ENCODE peak calls at places on chromosomes 1 and 21, in six cellular contexts. One of them, this sample, is unnamed.

GRCh38 chr1:30743584-30744059 is 14.0 kb downstream of the LAPTM5 start:
- DNase-seq in breast epithelium: no peak
- DNase-seq in lower lobe of right lung: no peak
- DNase-seq in foreskin fibroblast: no peak
- DNase-seq in astrocyte of the spinal cord: no peak
- DNase-seq in choroid plexus epithelial cell: no peak
- DNase-seq in this sample: no peak

GRCh38 chr1:206110161-206110560 is 7.0 kb downstream of the AVPR1B start:
- DNase-seq in breast epithelium: no peak
- DNase-seq in lower lobe of right lung: no peak
- DNase-seq in foreskin fibroblast: no peak
- DNase-seq in astrocyte of the spinal cord: no peak
- DNase-seq in choroid plexus epithelial cell: no peak
- DNase-seq in this sample: no peak

GRCh38 chr1:225225681-225226080 is 202.2 kb downstream of the LBR start:
- DNase-seq in breast epithelium: no peak
- DNase-seq in lower lobe of right lung: no peak
- DNase-seq in foreskin fibroblast: no peak
- DNase-seq in astrocyte of the spinal cord: no peak
- DNase-seq in choroid plexus epithelial cell: no peak
- DNase-seq in this sample: no peak

GRCh38 chr1:145979746-145980435 is 15.4 kb downstream of the POLR3GL start:
- DNase-seq in breast epithelium: no peak
- DNase-seq in lower lobe of right lung: no peak
- DNase-seq in foreskin fibroblast: no peak
- DNase-seq in astrocyte of the spinal cord: no peak
- DNase-seq in choroid plexus epithelial cell: peak
- DNase-seq in this sample: no peak

GRCh38 chr1:89934441-89934840 is 60.5 kb upstream of the ZNF326 start:
- DNase-seq in breast epithelium: no peak
- DNase-seq in lower lobe of right lung: no peak
- DNase-seq in foreskin fibroblast: no peak
- DNase-seq in astrocyte of the spinal cord: no peak
- DNase-seq in choroid plexus epithelial cell: no peak
- DNase-seq in this sample: no peak

GRCh38 chr1:50279622-50280320 is 143.5 kb downstream of the DMRTA2 start:
- DNase-seq in breast epithelium: no peak
- DNase-seq in lower lobe of right lung: no peak
- DNase-seq in foreskin fibroblast: no peak
- DNase-seq in astrocyte of the spinal cord: peak
- DNase-seq in choroid plexus epithelial cell: peak
- DNase-seq in this sample: no peak

GRCh38 chr1:14487671-14488070 is 110.8 kb upstream of the KAZN start:
- DNase-seq in breast epithelium: no peak
- DNase-seq in lower lobe of right lung: no peak
- DNase-seq in foreskin fibroblast: peak
- DNase-seq in astrocyte of the spinal cord: peak
- DNase-seq in choroid plexus epithelial cell: no peak
- DNase-seq in this sample: no peak

GRCh38 chr1:177898377-177898648 is 71.5 kb downstream of the SEC16B start:
- DNase-seq in breast epithelium: no peak
- DNase-seq in lower lobe of right lung: no peak
- DNase-seq in foreskin fibroblast: no peak
- DNase-seq in astrocyte of the spinal cord: no peak
- DNase-seq in choroid plexus epithelial cell: no peak
- DNase-seq in this sample: no peak

GRCh38 chr1:3081171-3081683 is 12.2 kb downstream of the PRDM16 start:
- DNase-seq in breast epithelium: no peak
- DNase-seq in lower lobe of right lung: no peak
- DNase-seq in foreskin fibroblast: no peak
- DNase-seq in astrocyte of the spinal cord: no peak
- DNase-seq in choroid plexus epithelial cell: no peak
- DNase-seq in this sample: no peak

GRCh38 chr21:45910548-45911221 is 70.9 kb upstream of the COL6A1 start:
- DNase-seq in breast epithelium: no peak
- DNase-seq in lower lobe of right lung: no peak
- DNase-seq in foreskin fibroblast: no peak
- DNase-seq in astrocyte of the spinal cord: no peak
- DNase-seq in choroid plexus epithelial cell: no peak
- DNase-seq in this sample: peak

GRCh38 chr1:115677172-115677542 is 35.4 kb downstream of the VANGL1 start:
- DNase-seq in breast epithelium: no peak
- DNase-seq in lower lobe of right lung: no peak
- DNase-seq in foreskin fibroblast: no peak
- DNase-seq in astrocyte of the spinal cord: peak
- DNase-seq in choroid plexus epithelial cell: peak
- DNase-seq in this sample: no peak

GRCh38 chr1:151513626-151514101 is 2.5 kb downstream of the CGN start:
- DNase-seq in breast epithelium: peak
- DNase-seq in lower lobe of right lung: peak
- DNase-seq in foreskin fibroblast: no peak
- DNase-seq in astrocyte of the spinal cord: no peak
- DNase-seq in choroid plexus epithelial cell: no peak
- DNase-seq in this sample: peak

GRCh38 chr1:63794927-63795326 is 21.1 kb downstream of the ROR1 start:
- DNase-seq in breast epithelium: no peak
- DNase-seq in lower lobe of right lung: peak
- DNase-seq in foreskin fibroblast: no peak
- DNase-seq in astrocyte of the spinal cord: peak
- DNase-seq in choroid plexus epithelial cell: peak
- DNase-seq in this sample: no peak

GRCh38 chr1:68010094-68010493 is 40.3 kb downstream of the DIRAS3 start:
- DNase-seq in breast epithelium: no peak
- DNase-seq in lower lobe of right lung: no peak
- DNase-seq in foreskin fibroblast: no peak
- DNase-seq in astrocyte of the spinal cord: peak
- DNase-seq in choroid plexus epithelial cell: peak
- DNase-seq in this sample: no peak

GRCh38 chr1:61397495-61397894 is 315.1 kb downstream of the NFIA start:
- DNase-seq in breast epithelium: no peak
- DNase-seq in lower lobe of right lung: no peak
- DNase-seq in foreskin fibroblast: no peak
- DNase-seq in astrocyte of the spinal cord: no peak
- DNase-seq in choroid plexus epithelial cell: no peak
- DNase-seq in this sample: no peak

GRCh38 chr1:241825581-241825980 is 22.4 kb upstream of the EXO1 start:
- DNase-seq in breast epithelium: no peak
- DNase-seq in lower lobe of right lung: no peak
- DNase-seq in foreskin fibroblast: no peak
- DNase-seq in astrocyte of the spinal cord: peak
- DNase-seq in choroid plexus epithelial cell: peak
- DNase-seq in this sample: no peak

GRCh38 chr1:48741380-48741779 is 35.3 kb downstream of the BEND5 start:
- DNase-seq in breast epithelium: no peak
- DNase-seq in lower lobe of right lung: no peak
- DNase-seq in foreskin fibroblast: no peak
- DNase-seq in astrocyte of the spinal cord: peak
- DNase-seq in choroid plexus epithelial cell: peak
- DNase-seq in this sample: no peak

GRCh38 chr1:44489481-44489880 is 84.4 kb downstream of the RNF220 start:
- DNase-seq in breast epithelium: no peak
- DNase-seq in lower lobe of right lung: no peak
- DNase-seq in foreskin fibroblast: no peak
- DNase-seq in astrocyte of the spinal cord: peak
- DNase-seq in choroid plexus epithelial cell: peak
- DNase-seq in this sample: no peak

GRCh38 chr1:164602480-164603093 is 43.6 kb downstream of the PBX1 start:
- DNase-seq in breast epithelium: peak
- DNase-seq in lower lobe of right lung: peak
- DNase-seq in foreskin fibroblast: peak
- DNase-seq in astrocyte of the spinal cord: peak
- DNase-seq in choroid plexus epithelial cell: peak
- DNase-seq in this sample: no peak

GRCh38 chr1:212595787-212596714 is 12.5 kb upstream of the ATF3 start:
- DNase-seq in breast epithelium: no peak
- DNase-seq in lower lobe of right lung: no peak
- DNase-seq in foreskin fibroblast: peak
- DNase-seq in astrocyte of the spinal cord: peak
- DNase-seq in choroid plexus epithelial cell: peak
- DNase-seq in this sample: no peak

GRCh38 chr1:225253784-225254183 is 174.1 kb downstream of the LBR start:
- DNase-seq in breast epithelium: no peak
- DNase-seq in lower lobe of right lung: no peak
- DNase-seq in foreskin fibroblast: peak
- DNase-seq in astrocyte of the spinal cord: peak
- DNase-seq in choroid plexus epithelial cell: no peak
- DNase-seq in this sample: no peak

GRCh38 chr1:46547481-46548383 is 3.7 kb downstream of the KNCN start:
- DNase-seq in breast epithelium: no peak
- DNase-seq in lower lobe of right lung: no peak
- DNase-seq in foreskin fibroblast: peak
- DNase-seq in astrocyte of the spinal cord: peak
- DNase-seq in choroid plexus epithelial cell: peak
- DNase-seq in this sample: no peak

GRCh38 chr1:93021539-93022134 is 57.4 kb upstream of the MTF2 start:
- DNase-seq in breast epithelium: no peak
- DNase-seq in lower lobe of right lung: no peak
- DNase-seq in foreskin fibroblast: no peak
- DNase-seq in astrocyte of the spinal cord: peak
- DNase-seq in choroid plexus epithelial cell: peak
- DNase-seq in this sample: no peak

GRCh38 chr1:45272943-45273342 is 53.8 kb upstream of the HPDL start:
- DNase-seq in breast epithelium: no peak
- DNase-seq in lower lobe of right lung: no peak
- DNase-seq in foreskin fibroblast: peak
- DNase-seq in astrocyte of the spinal cord: peak
- DNase-seq in choroid plexus epithelial cell: peak
- DNase-seq in this sample: no peak

GRCh38 chr1:223022641-223023473 is 120.2 kb downstream of the TLR5 start:
- DNase-seq in breast epithelium: no peak
- DNase-seq in lower lobe of right lung: no peak
- DNase-seq in foreskin fibroblast: no peak
- DNase-seq in astrocyte of the spinal cord: no peak
- DNase-seq in choroid plexus epithelial cell: no peak
- DNase-seq in this sample: no peak

GRCh38 chr1:10519016-10519417 is 44.3 kb downstream of the PEX14 start:
- DNase-seq in breast epithelium: no peak
- DNase-seq in lower lobe of right lung: no peak
- DNase-seq in foreskin fibroblast: no peak
- DNase-seq in astrocyte of the spinal cord: no peak
- DNase-seq in choroid plexus epithelial cell: no peak
- DNase-seq in this sample: no peak

GRCh38 chr1:156511656-156512055 is 11.1 kb upstream of the MEF2D start:
- DNase-seq in breast epithelium: no peak
- DNase-seq in lower lobe of right lung: no peak
- DNase-seq in foreskin fibroblast: peak
- DNase-seq in astrocyte of the spinal cord: peak
- DNase-seq in choroid plexus epithelial cell: peak
- DNase-seq in this sample: no peak

GRCh38 chr1:208030320-208031091 is 119.6 kb upstream of the CD34 start:
- DNase-seq in breast epithelium: no peak
- DNase-seq in lower lobe of right lung: no peak
- DNase-seq in foreskin fibroblast: no peak
- DNase-seq in astrocyte of the spinal cord: peak
- DNase-seq in choroid plexus epithelial cell: no peak
- DNase-seq in this sample: no peak

GRCh38 chr1:8625981-8626898 is 191.2 kb downstream of the RERE start:
- DNase-seq in breast epithelium: no peak
- DNase-seq in lower lobe of right lung: no peak
- DNase-seq in foreskin fibroblast: peak
- DNase-seq in astrocyte of the spinal cord: peak
- DNase-seq in choroid plexus epithelial cell: peak
- DNase-seq in this sample: no peak

GRCh38 chr1:209567788-209568187 is 15.7 kb upstream of the CAMK1G start:
- DNase-seq in breast epithelium: no peak
- DNase-seq in lower lobe of right lung: no peak
- DNase-seq in foreskin fibroblast: no peak
- DNase-seq in astrocyte of the spinal cord: peak
- DNase-seq in choroid plexus epithelial cell: peak
- DNase-seq in this sample: peak

DNA sequence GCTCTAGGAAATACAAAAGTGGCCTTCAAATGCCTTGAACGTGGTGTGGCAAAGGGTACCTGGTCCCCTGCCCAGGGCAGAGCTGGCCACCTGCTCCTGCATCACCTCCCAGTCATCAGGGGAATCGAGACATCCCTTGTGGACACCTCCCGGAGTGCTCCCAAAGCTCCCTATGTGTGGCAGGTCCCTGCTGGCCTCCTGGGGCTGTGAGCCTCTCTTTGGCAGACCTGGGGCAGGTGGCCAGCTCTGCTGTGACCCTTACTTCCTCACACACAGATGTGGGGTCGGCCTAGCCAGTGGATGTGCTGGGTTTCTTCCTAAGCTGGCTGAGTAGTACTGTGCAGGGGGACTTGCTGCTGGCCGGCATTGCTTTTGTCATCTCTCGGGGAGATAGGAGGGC is 86.5 kb downstream of the ITPKB start:
- DNase-seq in breast epithelium: no peak
- DNase-seq in lower lobe of right lung: peak
- DNase-seq in foreskin fibroblast: no peak
- DNase-seq in astrocyte of the spinal cord: no peak
- DNase-seq in choroid plexus epithelial cell: no peak
- DNase-seq in this sample: no peak
- H3K4me3 ChIP-seq in breast epithelium: no peak
- H3K4me3 ChIP-seq in lower lobe of right lung: no peak
- H3K4me3 ChIP-seq in foreskin fibroblast: no peak
- H3K4me3 ChIP-seq in astrocyte of the spinal cord: no peak
- H3K4me3 ChIP-seq in choroid plexus epithelial cell: no peak
- H3K4me3 ChIP-seq in this sample: no peak

DNA sequence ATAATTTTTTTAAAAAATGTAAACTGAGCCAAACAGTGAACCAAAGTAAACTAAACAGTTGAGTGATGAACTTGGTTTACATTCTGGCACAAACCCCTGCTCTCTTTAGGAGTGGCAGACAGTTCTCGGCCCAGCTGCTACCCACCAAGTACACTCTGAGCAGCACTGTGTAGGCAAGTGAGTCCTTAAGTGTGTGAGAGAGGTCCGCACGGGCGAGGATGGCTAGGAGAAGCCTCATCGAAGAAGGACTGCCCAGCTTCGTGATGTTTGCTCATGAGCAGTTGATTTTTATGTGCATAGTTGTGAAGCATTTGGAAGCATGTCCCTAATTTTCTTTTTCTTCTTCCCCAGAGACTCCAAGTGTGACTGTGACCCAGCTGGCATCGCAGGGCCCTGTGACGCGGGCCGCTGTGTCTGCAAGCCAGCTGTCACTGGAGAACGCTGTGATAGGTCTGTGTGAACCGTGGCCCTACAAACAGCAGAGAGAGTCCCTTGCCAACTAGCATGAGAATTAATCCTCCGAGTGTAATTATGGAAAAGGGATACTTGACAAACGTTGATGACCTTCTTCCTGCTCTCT is 32.1 kb downstream of the LAMC2 start:
- DNase-seq in breast epithelium: no peak
- DNase-seq in lower lobe of right lung: no peak
- DNase-seq in foreskin fibroblast: no peak
- DNase-seq in astrocyte of the spinal cord: no peak
- DNase-seq in choroid plexus epithelial cell: no peak
- DNase-seq in this sample: no peak
- TF ChIP-seq CTCF in breast epithelium: no peak
- TF ChIP-seq CTCF in lower lobe of right lung: no peak
- TF ChIP-seq CTCF in foreskin fibroblast: no peak
- TF ChIP-seq CTCF in astrocyte of the spinal cord: no peak
- TF ChIP-seq CTCF in choroid plexus epithelial cell: no peak
- TF ChIP-seq CTCF in this sample: no peak

GRCh38 chr1:38046333-38046883 is at the start of gene POU3F1:
- DNase-seq in breast epithelium: no peak
- DNase-seq in lower lobe of right lung: no peak
- DNase-seq in foreskin fibroblast: no peak
- DNase-seq in astrocyte of the spinal cord: no peak
- DNase-seq in choroid plexus epithelial cell: no peak
- DNase-seq in this sample: no peak
- H3K4me3 ChIP-seq in breast epithelium: peak
- H3K4me3 ChIP-seq in lower lobe of right lung: peak
- H3K4me3 ChIP-seq in foreskin fibroblast: peak
- H3K4me3 ChIP-seq in astrocyte of the spinal cord: peak
- H3K4me3 ChIP-seq in choroid plexus epithelial cell: peak
- H3K4me3 ChIP-seq in this sample: peak

GRCh38 chr1:111197598-111198289 is 2.7 kb downstream of the DENND2D start:
- DNase-seq in breast epithelium: no peak
- DNase-seq in lower lobe of right lung: no peak
- DNase-seq in foreskin fibroblast: no peak
- DNase-seq in astrocyte of the spinal cord: no peak
- DNase-seq in choroid plexus epithelial cell: peak
- DNase-seq in this sample: no peak
- TF ChIP-seq CTCF in breast epithelium: no peak
- TF ChIP-seq CTCF in lower lobe of right lung: peak
- TF ChIP-seq CTCF in foreskin fibroblast: peak
- TF ChIP-seq CTCF in astrocyte of the spinal cord: no peak
- TF ChIP-seq CTCF in choroid plexus epithelial cell: peak
- TF ChIP-seq CTCF in this sample: no peak